ENCODE peak calls at places on chromosomes 13 and 19, in six cellular contexts. X, I, D, S, R and N are unnamed samples.

GRCh38 chr19:36436531-36436930 is 18.1 kb upstream of the ZFP82 start:
- DNase-seq in X (peak), I (peak), D (no peak), S (no peak), R (no peak), N (peak)

GRCh38 chr13:39051157-39051556 is 12.9 kb downstream of the NHLRC3 start:
- DNase-seq in X (peak), I (peak), D (no peak), S (peak), R (no peak), N (peak)

GRCh38 chr13:99442273-99442895 is 58.9 kb upstream of the TM9SF2 start:
- DNase-seq in X (peak), I (peak), D (no peak), S (peak), R (no peak), N (peak)

GRCh38 chr13:23753523-23753922 is 135.7 kb downstream of the MIPEP start:
- DNase-seq in X (peak), I (peak), D (no peak), S (no peak), R (no peak), N (peak)

GRCh38 chr19:45147835-45148676 is 12.7 kb downstream of the NKPD1 start:
- DNase-seq in X (no peak), I (no peak), D (no peak), S (no peak), R (no peak), N (no peak)

GRCh38 chr13:112545866-112546265 is 42.1 kb downstream of the TUBGCP3 start:
- DNase-seq in X (peak), I (peak), D (no peak), S (peak), R (no peak), N (peak)

GRCh38 chr13:112525306-112525945 is 62.5 kb downstream of the TUBGCP3 start:
- DNase-seq in X (peak), I (no peak), D (no peak), S (no peak), R (no peak), N (no peak)

GRCh38 chr13:21638319-21639282 is 32.3 kb upstream of the FGF9 start:
- DNase-seq in X (peak), I (peak), D (no peak), S (peak), R (peak), N (peak)

GRCh38 chr19:36051637-36052036 is 2.4 kb downstream of the THAP8 start:
- DNase-seq in X (no peak), I (no peak), D (no peak), S (no peak), R (no peak), N (no peak)

GRCh38 chr19:791605-792360 is 5.5 kb upstream of the PTBP1 start:
- DNase-seq in X (no peak), I (peak), D (no peak), S (no peak), R (no peak), N (no peak)

GRCh38 chr19:40567040-40567749 is 9.5 kb upstream of the SHKBP1 start:
- DNase-seq in X (peak), I (no peak), D (no peak), S (no peak), R (no peak), N (no peak)

DNA sequence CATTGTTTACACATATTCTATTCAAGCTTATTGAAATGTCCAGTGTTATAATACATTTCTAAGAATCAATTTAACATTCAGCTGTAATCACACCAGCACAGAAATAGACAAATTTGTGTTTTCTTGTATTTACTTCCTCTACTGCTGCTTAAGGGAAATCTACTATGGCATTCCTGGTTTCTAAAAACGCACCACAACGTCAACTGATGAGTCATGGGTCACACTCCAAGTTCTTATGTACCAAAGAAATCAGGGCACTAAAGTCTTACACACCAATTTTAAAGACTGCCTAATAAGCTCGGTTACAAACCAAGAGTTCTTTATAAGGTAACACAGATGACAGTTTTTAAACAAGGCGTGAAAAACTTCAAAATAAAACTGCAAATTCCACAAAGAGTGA is 13.2 kb downstream of the LNX2 start:
- DNase-seq in X (peak), I (peak), D (no peak), S (peak), R (no peak), N (peak)
- H3K4me3 ChIP-seq in X (no peak), I (no peak), D (no peak), S (no peak), R (no peak), N (no peak)

DNA sequence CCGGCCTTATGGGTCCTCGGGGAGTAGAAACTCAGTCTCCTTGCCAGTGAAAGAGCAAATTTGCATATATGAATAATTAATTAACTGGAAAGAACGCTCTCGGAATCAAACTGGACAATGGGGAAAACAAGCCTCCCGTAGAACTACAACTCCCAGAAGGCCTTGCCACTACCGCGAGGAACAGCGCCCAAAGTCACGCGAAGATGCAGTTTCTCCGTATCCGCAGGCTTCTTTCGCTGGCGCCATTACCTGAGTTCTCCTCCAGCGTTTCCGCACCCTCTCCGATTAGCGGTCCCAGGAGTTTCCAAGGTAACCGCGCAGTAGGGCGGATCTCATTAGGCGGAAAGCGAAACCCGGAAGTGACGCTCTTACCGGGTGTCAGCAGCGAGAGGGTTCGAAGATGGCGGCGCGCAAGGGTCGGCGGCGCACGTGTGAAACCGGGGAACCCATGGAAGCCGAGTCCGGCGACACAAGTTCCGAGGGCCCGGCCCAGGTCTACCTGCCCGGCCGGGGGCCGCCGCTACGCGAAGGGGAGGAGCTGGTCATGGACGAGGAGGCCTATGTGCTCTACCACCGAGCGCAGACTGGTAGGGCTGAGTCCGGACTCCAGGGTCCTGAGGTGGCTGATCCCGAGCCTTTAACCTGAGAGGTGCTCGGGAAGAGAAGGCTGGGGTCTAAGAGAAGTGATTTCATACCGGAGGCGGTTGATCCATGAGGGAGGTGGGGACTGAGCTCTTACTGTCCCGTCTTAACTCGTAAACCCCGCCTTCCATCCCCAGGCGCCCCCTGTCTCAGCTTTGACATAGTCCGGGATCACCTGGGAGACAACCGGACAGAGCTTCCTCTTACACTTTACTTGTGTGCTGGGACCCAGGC is at the start of gene GRWD1:
- DNase-seq in X (peak), I (peak), D (peak), S (peak), R (peak), N (peak)
- TF ChIP-seq CTCF in X (no peak), I (peak), D (no peak), S (no peak), R (no peak), N (no peak)

DNA sequence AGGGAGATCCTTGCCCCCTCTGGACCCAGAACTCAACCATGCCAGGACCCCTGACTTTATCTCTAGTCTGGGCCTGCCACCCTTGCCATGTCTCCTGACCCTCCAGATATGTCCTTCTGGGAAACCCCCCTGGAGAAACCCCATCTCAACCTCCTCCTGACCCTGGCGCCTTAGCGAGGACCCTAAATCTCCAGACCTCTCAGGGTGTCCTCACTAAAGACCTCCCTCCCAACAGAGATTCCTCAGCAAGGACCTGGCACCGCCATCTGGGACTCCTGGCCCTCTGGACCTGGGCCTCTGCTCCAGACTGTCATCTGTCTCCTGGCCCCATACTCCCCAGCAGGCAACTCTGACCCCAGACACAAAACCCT is 1.3 kb downstream of the KCNK6 start:
- DNase-seq in X (no peak), I (no peak), D (no peak), S (no peak), R (no peak), N (no peak)
- H3K4me3 ChIP-seq in X (peak), I (peak), D (no peak), S (peak), R (no peak), N (peak)

GRCh38 chr13:42424182-42424581 is 149.8 kb upstream of the TNFSF11 start:
- DNase-seq in X (no peak), I (no peak), D (no peak), S (no peak), R (no peak), N (no peak)

GRCh38 chr13:42420304-42420703 is 148.4 kb downstream of the AKAP11 start:
- DNase-seq in X (no peak), I (no peak), D (no peak), S (no peak), R (no peak), N (no peak)

GRCh38 chr13:42418184-42418583 is 146.2 kb downstream of the AKAP11 start:
- DNase-seq in X (no peak), I (no peak), D (no peak), S (no peak), R (no peak), N (no peak)

GRCh38 chr13:42417624-42418023 is 145.7 kb downstream of the AKAP11 start:
- DNase-seq in X (no peak), I (no peak), D (no peak), S (no peak), R (no peak), N (no peak)

DNA sequence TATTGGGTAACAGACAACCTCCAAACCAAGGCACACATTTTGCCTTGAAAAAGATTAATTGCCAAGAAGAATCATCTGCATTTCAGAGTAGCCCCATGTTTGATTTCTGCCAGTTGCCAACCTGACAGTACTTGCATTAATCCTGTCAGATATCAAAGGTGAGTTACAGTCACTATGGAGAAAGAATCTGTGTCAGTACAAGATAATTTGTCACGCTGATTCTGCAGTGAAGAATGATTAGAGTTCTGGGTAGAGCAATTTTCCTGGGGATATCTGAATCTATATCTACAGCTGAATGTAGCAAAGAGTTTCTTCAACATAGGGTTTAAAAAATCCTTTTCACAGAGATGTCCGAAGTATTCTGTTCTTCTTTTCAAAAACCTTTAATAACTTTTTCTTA is 150.7 kb downstream of the AKAP11 start:
- DNase-seq in X (no peak), I (no peak), D (no peak), S (no peak), R (no peak), N (no peak)
- TF ChIP-seq CTCF in X (no peak), I (no peak), D (no peak), S (no peak), R (no peak), N (no peak)

GRCh38 chr19:10269333-10270179 is 1.4 kb upstream of the ICAM1 start:
- DNase-seq in X (peak), I (peak), D (peak), S (peak), R (peak), N (peak)
- H3K4me3 ChIP-seq in X (no peak), I (peak), D (peak), S (no peak), R (peak), N (peak)